ENCODE peak calls at places on chromosomes 11 and 22, in four cellular contexts. B is H1, C is IMR-90, O is mesenchymal stem cell. R is an unnamed sample.

GRCh38 chr11:119794141-119794665 is 65.2 kb upstream of the NECTIN1 start:
- DNase-seq in O (no peak), B (no peak), C (no peak), R (no peak)

GRCh38 chr22:42080287-42080686 is 787 bp downstream of the SMDT1 start:
- DNase-seq in O (peak), C (peak), B (no peak), R (no peak)

GRCh38 chr11:21472256-21472655 is 720.6 kb upstream of the ANO5 start:
- DNase-seq in C (no peak), B (no peak), O (no peak), R (no peak)

GRCh38 chr22:44668190-44668885 is 33.7 kb upstream of the PRR5 start:
- DNase-seq in C (no peak), B (no peak), O (no peak), R (peak)

GRCh38 chr11:19763315-19763714 is 50.7 kb downstream of the NAV2 start:
- DNase-seq in O (no peak), B (no peak), C (no peak), R (no peak)

GRCh38 chr22:40463727-40464126 is 93.3 kb downstream of the SGSM3 start:
- DNase-seq in C (no peak), O (no peak), B (no peak), R (no peak)

GRCh38 chr22:43854786-43855271 is 7.5 kb downstream of the SULT4A1 start:
- DNase-seq in O (no peak), C (no peak), B (no peak), R (no peak)

GRCh38 chr11:82980292-82980691 is 78.8 kb downstream of the DDIAS start:
- DNase-seq in B (no peak), O (peak), C (peak), R (no peak)

GRCh38 chr11:47234669-47235075 is 13.9 kb downstream of the ACP2 start:
- DNase-seq in O (no peak), B (no peak), C (peak), R (no peak)

GRCh38 chr11:31870609-31871309 is 59.6 kb upstream of the PAX6 start:
- DNase-seq in C (peak), O (peak), B (peak), R (peak)

GRCh38 chr11:78564037-78564888 is 10.4 kb downstream of the NARS2 start:
- DNase-seq in B (no peak), O (peak), C (peak), R (peak)

GRCh38 chr11:66293777-66294625 is 2.3 kb downstream of the TMEM151A start:
- DNase-seq in O (no peak), C (no peak), B (no peak), R (no peak)

GRCh38 chr22:21718492-21718891 is 17.1 kb downstream of the YPEL1 start:
- DNase-seq in C (peak), B (no peak), O (no peak), R (no peak)

GRCh38 chr11:7490535-7490934 is 5.2 kb downstream of the OLFML1 start:
- DNase-seq in O (no peak), B (no peak), C (no peak), R (no peak)

GRCh38 chr22:33324228-33324627 is 266.0 kb upstream of the SYN3 start:
- DNase-seq in O (no peak), C (no peak), B (no peak), R (no peak)

GRCh38 chr11:45390407-45390806 is 104.3 kb upstream of the SYT13 start:
- DNase-seq in O (peak), B (no peak), C (no peak), R (no peak)

GRCh38 chr11:60699282-60699681 is at the start of gene MS4A8:
- DNase-seq in C (no peak), B (no peak), O (no peak), R (no peak)

GRCh38 chr11:124863137-124863825 is 2.0 kb upstream of the ROBO3 start:
- DNase-seq in B (no peak), O (peak), C (peak), R (no peak)

GRCh38 chr22:47552541-47553205 is 790.2 kb downstream of the TBC1D22A start:
- DNase-seq in C (no peak), B (no peak), O (no peak), R (no peak)

GRCh38 chr11:130892847-130893246 is 23.4 kb downstream of the SNX19 start:
- DNase-seq in O (no peak), B (no peak), C (no peak), R (peak)

GRCh38 chr11:64340671-64341335 is 799 bp downstream of the CCDC88B start:
- DNase-seq in B (no peak), C (no peak), O (no peak), R (peak)

GRCh38 chr11:69487849-69488542 is 6.5 kb downstream of the LINC01488 start:
- DNase-seq in O (no peak), C (no peak), B (no peak), R (no peak)

GRCh38 chr22:27788889-27789288 is 12.7 kb downstream of the MN1 start:
- DNase-seq in O (no peak), C (no peak), B (no peak), R (no peak)

GRCh38 chr11:72038491-72038890 is 39.8 kb downstream of the IL18BP start:
- DNase-seq in B (no peak), C (peak), O (peak), R (no peak)

GRCh38 chr22:29938285-29938693 is 55.3 kb downstream of the MTMR3 start:
- DNase-seq in O (no peak), B (no peak), C (peak), R (no peak)

GRCh38 chr11:72652871-72653615 is 21.2 kb downstream of the PDE2A start:
- DNase-seq in O (no peak), B (peak), C (no peak), R (peak)

GRCh38 chr11:40987895-40988435 is 471.5 kb downstream of the LRRC4C start:
- DNase-seq in C (no peak), O (no peak), B (no peak), R (peak)

GRCh38 chr11:78319453-78319955 is 98.1 kb downstream of the GAB2 start:
- DNase-seq in B (no peak), O (peak), C (peak), R (no peak)

GRCh38 chr22:40628354-40629042 is 8.0 kb downstream of the MRTFA start:
- DNase-seq in C (peak), O (peak), B (no peak), R (no peak)

GRCh38 chr11:1564535-1565172 is 7.4 kb downstream of the DUSP8 start:
- DNase-seq in B (no peak), O (peak), C (peak), R (peak)

GRCh38 chr11:121595717-121596156 is 143.0 kb upstream of the SORL1-AS1 start:
- DNase-seq in C (peak), B (no peak), O (peak), R (no peak)

GRCh38 chr22:27135582-27135981 is 478.2 kb downstream of the MIAT start:
- DNase-seq in O (peak), B (no peak), C (peak), R (no peak)

GRCh38 chr11:2883717-2884423 is 1.7 kb downstream of the CDKN1C start:
- DNase-seq in O (peak), B (no peak), C (no peak), R (no peak)
- H2BK5ac ChIP-seq in O (no peak), B (no peak), C (peak), R (peak)

DNA sequence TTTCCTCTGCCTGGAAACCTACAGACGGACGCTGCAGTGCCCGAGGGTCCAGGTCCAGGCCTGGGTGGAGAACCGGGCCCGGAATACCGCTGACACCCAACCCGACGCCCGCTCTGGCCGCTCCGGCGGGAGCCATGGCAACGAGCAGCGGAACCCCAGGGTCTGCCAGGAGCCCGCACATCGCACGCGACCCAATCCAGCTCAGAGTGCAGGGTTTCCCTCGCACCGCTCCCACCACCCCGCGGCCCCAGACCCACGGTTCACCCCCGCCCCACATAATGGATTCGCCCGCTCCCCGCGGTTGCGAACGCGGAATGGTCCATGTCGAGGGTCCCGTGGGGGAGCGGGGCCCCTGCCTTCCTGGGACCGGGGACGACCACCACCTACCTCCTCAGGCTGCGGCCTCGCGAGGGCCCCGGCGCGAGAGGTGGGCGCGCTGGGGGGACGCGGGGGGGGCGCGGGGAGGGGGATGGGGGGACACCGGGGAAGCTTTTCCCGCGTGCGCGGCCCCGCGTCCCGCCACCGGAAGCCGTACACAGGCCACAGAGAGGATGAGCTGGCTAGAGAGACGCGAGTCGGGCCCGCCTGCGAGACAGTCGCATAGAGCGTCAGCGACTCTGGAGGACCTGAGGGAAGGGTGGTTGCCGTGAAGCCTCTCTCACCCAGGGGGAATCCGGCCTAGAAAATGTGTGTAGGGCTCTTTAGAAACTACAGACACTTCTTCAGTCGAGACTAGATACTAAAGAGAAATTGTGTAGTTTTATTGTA is at the start of gene SSRP1:
- DNase-seq in C (peak), O (peak), B (no peak), R (peak)
- H4K91ac ChIP-seq in C (peak), O (peak), B (no peak), R (no peak)

GRCh38 chr22:23856721-23857605 is 712 bp upstream of the SLC2A11 start:
- DNase-seq in C (peak), B (no peak), O (peak), R (peak)
- H2BK5ac ChIP-seq in C (peak), B (peak), O (peak), R (peak)

GRCh38 chr11:12046636-12047236 is 38.3 kb upstream of the DKK3 start:
- DNase-seq in O (no peak), B (no peak), C (no peak), R (no peak)
- H4K91ac ChIP-seq in O (peak), B (no peak), C (peak), R (peak)

GRCh38 chr11:76095891-76096290 is 110.4 kb downstream of the WNT11 start:
- DNase-seq in C (no peak), O (no peak), B (no peak), R (no peak)

GRCh38 chr11:76090821-76091220 is 115.5 kb downstream of the WNT11 start:
- DNase-seq in B (no peak), C (no peak), O (no peak), R (no peak)

GRCh38 chr11:76094729-76095128 is 111.6 kb downstream of the WNT11 start:
- DNase-seq in O (no peak), B (no peak), C (no peak), R (no peak)

DNA sequence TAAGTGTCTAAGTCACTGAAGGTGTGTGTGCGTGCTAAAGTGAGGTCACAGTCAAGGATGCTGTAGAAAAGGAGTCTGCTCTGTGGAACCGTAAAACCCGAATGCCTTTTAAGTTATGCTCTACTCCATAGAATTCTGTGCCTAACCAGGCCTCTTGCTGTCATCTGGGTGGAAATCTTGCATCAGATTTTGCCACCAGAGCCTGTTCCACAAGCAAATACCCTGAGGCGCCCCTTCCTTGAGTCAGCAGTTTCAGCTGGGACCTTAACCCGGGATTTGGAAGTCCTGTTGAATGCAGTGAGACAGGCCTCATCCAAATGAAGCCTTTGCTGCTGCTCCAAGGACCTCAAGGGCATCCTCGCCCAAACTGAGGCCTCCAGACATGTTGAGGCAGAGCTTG is 109.8 kb downstream of the WNT11 start:
- DNase-seq in B (no peak), O (no peak), C (no peak), R (no peak)
- H2BK5ac ChIP-seq in B (no peak), O (no peak), C (no peak), R (no peak)

GRCh38 chr22:20116376-20116950 is 559 bp downstream of the RANBP1 start:
- DNase-seq in C (no peak), B (no peak), O (no peak), R (no peak)
- H4K91ac ChIP-seq in C (peak), B (peak), O (peak), R (peak)

DNA sequence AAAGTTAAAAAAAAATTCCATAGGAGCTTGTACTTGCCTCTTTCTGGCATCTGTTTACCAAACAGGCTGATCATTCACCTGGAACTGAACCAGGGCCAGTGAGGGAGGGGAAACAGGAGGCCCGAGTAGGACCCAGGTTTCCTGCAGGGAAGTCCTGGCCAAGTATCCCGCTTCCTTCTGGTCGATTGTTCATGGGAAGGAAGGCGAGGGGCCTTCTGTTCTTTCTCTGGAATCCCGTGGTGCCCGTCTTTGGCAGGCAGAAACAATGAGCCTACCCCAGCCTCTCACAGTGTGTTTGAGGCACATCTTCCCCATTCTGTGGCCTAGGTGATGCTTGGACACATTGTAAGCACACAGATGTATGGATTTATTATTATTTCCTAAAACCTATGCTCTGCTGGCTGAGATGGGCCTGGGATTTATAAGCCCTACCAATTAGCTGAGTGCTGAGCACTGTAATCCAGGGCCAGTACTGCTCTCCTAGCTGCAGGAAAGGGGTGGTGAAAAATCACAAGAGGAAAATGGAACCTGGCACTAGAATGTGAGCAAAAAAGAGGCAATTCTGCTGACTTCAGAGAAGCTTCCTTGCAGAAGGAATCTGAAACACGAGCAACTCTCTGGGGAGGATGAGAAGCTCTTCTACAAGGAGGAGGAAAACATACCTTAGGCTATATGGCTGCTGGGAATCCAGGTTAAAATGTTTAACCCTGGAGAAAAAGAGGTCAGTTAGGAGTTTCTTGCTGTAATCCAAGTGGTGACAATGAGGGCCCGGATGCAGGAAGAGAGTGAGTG is 53.5 kb downstream of the PRR5L start:
- DNase-seq in O (no peak), B (no peak), C (no peak), R (no peak)
- H2BK5ac ChIP-seq in O (no peak), B (no peak), C (no peak), R (no peak)

R was measured in neuronal stem cell.